ENCODE peak calls at places on chromosomes 12 and 14, in five cellular contexts. B, A, P, U and Q are unnamed samples. For H3K4me1 and H3K9me3, the result is how much of the 10 kb centered on the place peaks cover.

GRCh38 chr14:55249423-55249822 is 21.8 kb upstream of the FBXO34 start:
- DNase-seq in U (no peak), B (peak), A (no peak), P (no peak), Q (no peak)

GRCh38 chr12:45648070-45648469 is 81.4 kb upstream of the ARID2 start:
- DNase-seq in P (no peak), U (no peak), B (no peak), A (peak), Q (peak)

GRCh38 chr12:75878382-75878720 is 153.2 kb downstream of the PHLDA1 start:
- DNase-seq in A (no peak), B (no peak), U (no peak), P (no peak), Q (no peak)

GRCh38 chr12:88946377-88946997 is 366.2 kb upstream of the KITLG start:
- DNase-seq in P (no peak), U (no peak), B (no peak), A (no peak), Q (no peak)

GRCh38 chr14:23284654-23285529 is 1.0 kb downstream of the HOMEZ start:
- DNase-seq in A (no peak), U (no peak), B (no peak), P (no peak), Q (no peak)

GRCh38 chr12:127355061-127355820 is 911.7 kb upstream of the TMEM132C start:
- DNase-seq in U (no peak), A (no peak), B (peak), P (no peak), Q (no peak)

GRCh38 chr12:58933068-58933681 is 12.9 kb upstream of the LRIG3 start:
- DNase-seq in P (no peak), U (no peak), A (no peak), B (no peak), Q (no peak)

GRCh38 chr12:22527999-22528398 is 16.3 kb downstream of the C2CD5 start:
- DNase-seq in U (no peak), B (peak), P (no peak), A (no peak), Q (no peak)

GRCh38 chr12:572532-572899 is 90.7 kb downstream of the NINJ2 start:
- DNase-seq in B (no peak), U (no peak), A (no peak), P (no peak), Q (no peak)

GRCh38 chr12:12992418-12993175 is 7.5 kb downstream of the HEBP1 start:
- DNase-seq in U (no peak), B (no peak), A (no peak), P (no peak), Q (no peak)

GRCh38 chr14:53894456-53894855 is 62.2 kb downstream of the BMP4 start:
- DNase-seq in A (no peak), B (peak), P (no peak), U (no peak), Q (no peak)

GRCh38 chr12:50913224-50913623 is 39.1 kb upstream of the HIGD1C start:
- DNase-seq in B (peak), P (no peak), U (no peak), A (no peak), Q (no peak)

GRCh38 chr14:43687866-43688265 is 819.2 kb downstream of the FSCB start:
- DNase-seq in P (no peak), A (no peak), B (peak), U (no peak), Q (no peak)

GRCh38 chr14:104149617-104150141 is 11.3 kb downstream of the KIF26A start:
- DNase-seq in U (no peak), P (no peak), B (no peak), A (peak), Q (peak)

GRCh38 chr14:97977711-97978261 is 1180.6 kb downstream of the VRK1 start:
- DNase-seq in B (peak), P (peak), A (peak), U (peak), Q (peak)

GRCh38 chr12:105329926-105330282 is 587 bp upstream of the C12orf75 start:
- DNase-seq in U (peak), P (no peak), B (no peak), A (no peak), Q (no peak)

GRCh38 chr12:57157588-57158173 is 10.3 kb upstream of the LRP1-AS start:
- DNase-seq in U (no peak), P (no peak), B (no peak), A (peak), Q (no peak)

GRCh38 chr12:116863275-116863767 is 17.9 kb downstream of the HRK start:
- DNase-seq in A (no peak), P (no peak), U (no peak), B (peak), Q (no peak)

GRCh38 chr14:101409006-101409543 is 152.2 kb upstream of the DIO3 start:
- DNase-seq in B (peak), A (no peak), P (no peak), U (no peak), Q (no peak)

GRCh38 chr14:24321212-24321975 is 10.1 kb downstream of the LTB4R start:
- DNase-seq in B (no peak), U (no peak), A (no peak), P (no peak), Q (no peak)

GRCh38 chr12:54294152-54294913 is 6.5 kb downstream of the NFE2 start:
- DNase-seq in A (peak), B (peak), U (peak), P (peak), Q (peak)

GRCh38 chr12:21502164-21502496 is 541 bp downstream of the GOLT1B start:
- DNase-seq in B (peak), A (peak), P (no peak), U (peak), Q (no peak)

DNA sequence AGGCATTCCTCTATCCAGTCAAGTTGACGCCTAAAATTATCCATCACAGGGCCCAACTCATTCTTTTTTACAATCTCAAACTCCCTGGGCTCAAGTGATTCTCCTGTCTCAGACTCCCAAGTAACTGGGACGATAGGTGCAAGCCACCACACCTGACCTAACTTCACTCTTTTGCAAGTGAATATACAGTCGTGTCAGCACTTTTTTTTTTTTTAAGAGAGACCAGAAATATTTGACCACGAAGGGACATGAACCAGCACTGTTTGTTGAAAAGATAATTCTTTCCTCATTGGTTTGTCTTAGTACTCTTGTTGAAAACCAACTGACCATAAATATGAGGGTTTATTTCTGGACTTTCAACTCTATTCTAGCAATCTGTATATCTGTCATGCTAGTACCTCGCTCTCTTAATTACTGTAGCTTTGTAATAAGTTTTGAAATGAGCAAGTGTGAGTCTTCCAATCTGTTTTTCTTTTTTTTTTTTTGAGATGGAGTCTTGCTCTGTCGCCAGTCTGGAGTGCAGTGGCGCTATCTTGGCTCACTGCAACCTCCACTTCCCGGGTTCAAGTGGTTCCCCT is 14.0 kb downstream of the PTGR2 start:
- DNase-seq in A (no peak), B (no peak), P (no peak), U (no peak), Q (no peak)
- H3K4me3 ChIP-seq in A (no peak), B (no peak), P (no peak), U (no peak), Q (no peak)

GRCh38 chr14:72882047-72882446 is 11.9 kb downstream of the DPF3 start:
- DNase-seq in U (no peak), A (no peak), B (no peak), P (no peak), Q (no peak)
- H3K4me1 ChIP-seq in U (under half), A (under half), B (under half), P (under half), Q (under half)

DNA sequence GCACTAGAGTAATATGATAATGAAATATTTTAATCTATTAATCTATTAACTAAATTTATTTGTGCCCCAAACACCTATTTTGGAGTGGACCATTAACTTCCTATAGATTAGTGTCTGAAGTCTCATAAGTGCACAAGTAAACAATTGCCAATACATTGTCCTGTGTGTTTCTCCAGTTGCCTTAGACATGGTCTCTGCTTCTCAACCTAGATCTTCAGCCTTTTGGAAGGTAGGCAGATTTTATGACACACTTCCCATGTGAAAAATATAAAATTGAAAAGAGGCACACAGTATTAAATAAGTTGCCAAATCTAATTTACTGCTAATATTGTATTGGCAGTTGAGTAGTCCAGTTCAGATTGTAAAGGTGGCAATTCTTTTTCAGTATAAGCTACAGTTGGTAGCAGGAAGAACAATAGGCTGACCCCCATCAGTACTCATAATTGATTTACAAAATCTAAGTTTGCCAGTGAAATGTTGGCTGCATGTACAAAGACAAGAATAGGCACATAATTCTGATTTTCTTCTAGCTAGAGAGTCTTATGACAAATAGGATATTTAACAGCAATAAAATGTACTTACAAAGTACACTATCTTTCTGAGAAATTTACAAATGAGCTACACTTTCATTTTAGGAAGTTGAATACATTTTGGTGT is 10.8 kb downstream of the A2M start:
- DNase-seq in P (no peak), U (no peak), A (no peak), B (no peak), Q (no peak)
- H3K9me3 ChIP-seq in P (under half), U (under half), A (under half), B (under half), Q (under half)

DNA sequence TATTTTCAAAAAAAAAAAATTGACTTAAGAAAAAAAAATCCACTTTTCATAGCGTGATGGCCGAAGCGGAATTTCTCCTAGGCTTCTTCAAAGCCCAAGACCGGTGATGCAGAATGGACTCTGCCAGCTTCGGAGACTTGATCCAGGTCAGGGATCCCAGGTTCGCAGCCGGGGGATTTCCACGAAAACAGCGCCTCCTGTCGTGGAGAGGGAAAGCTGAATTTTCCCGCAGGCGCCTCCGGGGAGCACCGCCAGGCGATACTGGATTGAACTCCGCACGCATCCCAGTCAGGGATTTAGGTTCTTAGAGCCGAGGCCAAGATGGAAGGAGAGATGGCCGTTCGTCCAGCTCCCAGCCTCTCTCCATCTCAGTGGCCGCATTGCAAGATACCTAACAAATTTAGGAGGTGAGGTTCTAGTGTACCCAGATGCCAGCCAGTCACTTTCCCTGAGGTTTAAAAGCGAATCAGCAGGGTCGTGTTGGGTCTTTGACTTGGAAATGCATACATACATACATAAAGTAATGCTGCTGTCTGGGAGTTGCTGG is 2.2 kb downstream of the TTC6 start:
- DNase-seq in B (peak), P (no peak), U (no peak), A (peak), Q (no peak)
- H3K4me3 ChIP-seq in B (peak), P (peak), U (no peak), A (peak), Q (no peak)

GRCh38 chr12:3097836-3098235 is 20.7 kb downstream of the TSPAN9 start:
- DNase-seq in A (peak), P (no peak), B (no peak), U (no peak), Q (no peak)

GRCh38 chr12:3101309-3102022 is 24.3 kb downstream of the TSPAN9 start:
- DNase-seq in B (peak), U (no peak), A (no peak), P (no peak), Q (no peak)

GRCh38 chr12:3097186-3097804 is 20.1 kb downstream of the TSPAN9 start:
- DNase-seq in P (no peak), U (no peak), A (peak), B (no peak), Q (peak)

GRCh38 chr12:3098436-3098835 is 21.3 kb downstream of the TSPAN9 start:
- DNase-seq in P (no peak), B (no peak), U (no peak), A (no peak), Q (no peak)

DNA sequence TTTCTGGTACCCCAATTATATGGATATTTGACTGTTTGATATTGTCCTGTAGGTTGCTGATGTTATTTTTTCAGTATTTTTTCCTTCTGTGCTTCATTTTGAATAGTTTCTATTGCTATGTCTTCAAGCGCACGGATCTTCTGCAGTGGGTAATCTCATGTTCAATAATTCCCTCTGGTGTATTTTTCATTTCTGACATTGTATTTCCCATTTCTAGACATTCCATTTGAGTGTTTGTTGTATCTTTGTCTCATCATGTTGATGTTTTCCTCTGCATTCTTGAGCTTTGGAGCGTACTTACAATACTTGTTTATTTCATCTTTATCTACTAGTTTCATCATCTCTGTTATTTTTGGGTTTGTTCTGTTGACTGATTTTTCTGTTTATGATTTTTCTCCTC is 22.0 kb downstream of the TSPAN9 start:
- DNase-seq in P (no peak), A (no peak), B (no peak), U (no peak), Q (no peak)
- H3K4me1 ChIP-seq in P (half or more), A (under half), B (under half), U (under half), Q (under half)

DNA sequence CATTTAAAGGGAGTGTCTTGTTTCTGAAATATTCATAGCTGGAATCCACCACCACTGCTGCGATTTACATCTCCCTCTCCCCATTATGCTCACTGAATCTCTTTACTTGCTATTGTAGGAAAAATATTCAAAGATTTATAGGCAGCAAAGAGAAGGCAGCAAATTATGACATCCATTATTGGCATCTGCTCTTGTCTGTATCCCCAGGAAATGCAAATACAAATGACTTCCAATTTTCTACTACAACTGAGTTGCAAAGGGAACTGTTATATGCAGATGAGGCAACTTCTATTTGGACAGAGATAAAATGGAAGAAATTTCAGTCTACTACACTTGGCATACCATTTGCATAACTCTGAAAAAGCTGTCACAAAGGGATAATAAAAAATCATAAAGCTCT is 88.4 kb upstream of the PRKD1 start:
- DNase-seq in A (no peak), P (no peak), B (no peak), U (no peak), Q (no peak)
- H3K9me3 ChIP-seq in A (under half), P (under half), B (under half), U (under half), Q (under half)

DNA sequence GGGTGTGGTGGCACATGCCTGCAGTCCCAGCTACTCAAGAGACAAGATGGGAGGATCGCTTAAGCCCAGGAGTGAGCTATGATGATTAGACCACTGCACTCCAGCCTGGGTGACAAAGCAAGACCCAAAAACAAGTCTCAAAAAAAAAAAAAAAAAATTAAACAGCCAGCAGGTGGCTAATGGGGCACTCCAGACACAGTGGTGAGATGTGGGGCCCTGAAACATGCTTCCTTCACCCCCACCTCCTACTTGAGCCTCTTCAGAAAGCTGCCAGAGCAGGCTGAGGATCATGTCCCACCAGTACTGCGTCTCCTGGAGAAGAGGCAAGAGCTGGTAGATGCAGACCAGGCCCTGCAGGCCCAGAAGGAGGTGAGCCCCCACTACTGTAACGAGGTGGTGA is 2.1 kb downstream of the CFAP73 start:
- DNase-seq in B (no peak), A (no peak), P (no peak), U (no peak), Q (no peak)
- H3K4me3 ChIP-seq in B (no peak), A (no peak), P (no peak), U (no peak), Q (no peak)